ENCODE peak calls at places on chromosome 15, in four cellular contexts. B is fibroblast of pulmonary artery, R is HS-27A, Z is RPMI8226. U is an unnamed sample.

GRCh38 chr15:49556437-49556836 is 64.2 kb downstream of the FAM227B start:
- DNase-seq in B (no peak), R (no peak), Z (no peak), U (no peak)

GRCh38 chr15:23566070-23567050 is 886 bp downstream of the MKRN3 start:
- DNase-seq in B (peak; percentile 43), R (no peak), Z (peak; percentile 52), U (peak; percentile 32)

GRCh38 chr15:91887921-91888373 is 34.4 kb downstream of the SLCO3A1 start:
- DNase-seq in B (no peak), R (no peak), Z (no peak), U (no peak)

GRCh38 chr15:83477791-83478537 is 30.8 kb downstream of the SH3GL3 start:
- DNase-seq in B (no peak), R (no peak), Z (no peak), U (no peak)

GRCh38 chr15:56832125-56832524 is 86.3 kb upstream of the TCF12 start:
- DNase-seq in B (peak; percentile 37), R (no peak), Z (no peak), U (no peak)

GRCh38 chr15:85162237-85162636 is 180.6 kb downstream of the PDE8A start:
- DNase-seq in B (no peak), R (no peak), Z (no peak), U (no peak)

GRCh38 chr15:52028431-52029093 is 9.5 kb downstream of the MAPK6 start:
- DNase-seq in B (no peak), R (no peak), Z (no peak), U (no peak)

GRCh38 chr15:74406992-74407705 is 26.6 kb downstream of the SEMA7A start:
- DNase-seq in B (peak; percentile 83), R (peak; percentile 98), Z (no peak), U (peak; percentile 79)

GRCh38 chr15:31202953-31203352 is 101.4 kb upstream of the TRPM1 start:
- DNase-seq in B (no peak), R (no peak), Z (no peak), U (no peak)

GRCh38 chr15:81339851-81340250 is 15.9 kb upstream of the STARD5 start:
- DNase-seq in B (no peak), R (no peak), Z (no peak), U (no peak)

GRCh38 chr15:42796955-42797779 is 60.2 kb upstream of the CDAN1 start:
- DNase-seq in B (peak; percentile 31), R (no peak), Z (no peak), U (peak; percentile 21)

GRCh38 chr15:79089331-79089889 is 1.2 kb downstream of the RASGRF1 start:
- DNase-seq in B (no peak), R (no peak), Z (no peak), U (no peak)

GRCh38 chr15:100686021-100686724 is 83.8 kb downstream of the ASB7 start:
- DNase-seq in B (no peak), R (no peak), Z (no peak), U (no peak)

GRCh38 chr15:49467782-49468181 is 44.7 kb downstream of the FGF7 start:
- DNase-seq in B (peak; percentile 39), R (no peak), Z (no peak), U (no peak)

GRCh38 chr15:74531144-74531811 is 9.7 kb upstream of the ARID3B start:
- DNase-seq in B (peak; percentile 59), R (peak; percentile 98), Z (no peak), U (no peak)

GRCh38 chr15:38085104-38085503 is 150.7 kb downstream of the TMCO5A start:
- DNase-seq in B (no peak), R (no peak), Z (peak; percentile 86), U (peak; percentile 39)

GRCh38 chr15:80328496-80328895 is 75.7 kb upstream of the ARNT2 start:
- DNase-seq in B (no peak), R (no peak), Z (no peak), U (no peak)

GRCh38 chr15:57183614-57184344 is 192.5 kb upstream of the CGNL1 start:
- DNase-seq in B (peak; percentile 62), R (no peak), Z (no peak), U (no peak)

GRCh38 chr15:38253448-38253847 is 812 bp downstream of the SPRED1 start:
- DNase-seq in B (peak; percentile 77), R (no peak), Z (peak; percentile 40), U (peak; percentile 71)

GRCh38 chr15:69666921-69667811 is 214.5 kb downstream of the RPLP1 start:
- DNase-seq in B (no peak), R (no peak), Z (peak; percentile 95), U (peak; percentile 58)

GRCh38 chr15:71748327-71748726 is 62.0 kb upstream of the NR2E3 start:
- DNase-seq in B (no peak), R (peak; percentile 85), Z (peak; percentile 83), U (no peak)

U was measured in OCI-M1.